ENCODE peak calls at places on chromosomes 16 and 17, in eight cellular contexts. P is left ventricle myocardium inferior; L is HS-27A; U is NCI-H2171 treated with DMSO at 0.1 percent for 48 hours; Y is stimulated activated CD8-positive, alpha-beta memory T cell treated with anti-CD3 and anti-CD28 coated beads, Interleukin-7, amount 100 ng/mL, for 1 hour; V is non-pigmented ciliary epithelial cell; W is A549; G is D721Med. Q is an unnamed sample.

GRCh38 chr17:15263206-15263579 is 1.9 kb downstream of the PMP22 start:
- DNase-seq in Y (no peak), P (peak), W (peak), G (no peak), V (no peak), U (no peak), L (peak), Q (peak)

GRCh38 chr17:64073771-64074703 is 53.6 kb upstream of the ICAM2 start:
- DNase-seq in G (no peak), L (no peak), V (no peak), P (no peak), W (no peak), U (no peak), Y (no peak), Q (no peak)

GRCh38 chr17:31511176-31511540 is 119.7 kb downstream of the RAB11FIP4 start:
- DNase-seq in G (no peak), U (no peak), L (no peak), Y (no peak), P (no peak), W (no peak), V (no peak), Q (no peak)

GRCh38 chr17:80177986-80178590 is 8.3 kb downstream of the CARD14 start:
- DNase-seq in W (no peak), Y (no peak), G (no peak), L (no peak), U (no peak), P (no peak), V (no peak), Q (no peak)

GRCh38 chr17:64503821-64504768 is 2.0 kb downstream of the DDX5 start:
- DNase-seq in Y (no peak), V (no peak), P (no peak), G (no peak), W (no peak), L (no peak), U (no peak), Q (no peak)

GRCh38 chr17:44083250-44083849 is 12.8 kb downstream of the G6PC3 start:
- DNase-seq in V (no peak), G (no peak), L (no peak), W (peak), U (no peak), P (no peak), Y (no peak), Q (no peak)

GRCh38 chr17:3738562-3739295 is 15.0 kb downstream of the HASPIN start:
- DNase-seq in U (peak), W (no peak), L (no peak), G (no peak), V (no peak), P (no peak), Y (peak), Q (peak)

GRCh38 chr17:40038882-40039513 is 15.2 kb downstream of the MED24 start:
- DNase-seq in P (peak), G (peak), W (peak), V (no peak), L (no peak), U (no peak), Y (no peak), Q (peak)

GRCh38 chr16:49619811-49620157 is 236.1 kb downstream of the ZNF423 start:
- DNase-seq in U (no peak), G (no peak), L (no peak), Y (no peak), V (no peak), W (no peak), P (no peak), Q (no peak)

GRCh38 chr16:56321571-56321970 is 103.8 kb downstream of the AMFR start:
- DNase-seq in P (no peak), U (no peak), L (no peak), G (no peak), W (no peak), Y (no peak), V (no peak), Q (no peak)

GRCh38 chr17:2266045-2266864 is 37.3 kb downstream of the SMG6 start:
- DNase-seq in L (no peak), U (no peak), W (no peak), Y (peak), G (no peak), V (no peak), P (no peak), Q (no peak)

GRCh38 chr17:82866521-82867214 is 26.8 kb upstream of the ZNF750 start:
- DNase-seq in W (no peak), P (no peak), Y (no peak), V (peak), L (no peak), U (no peak), G (no peak), Q (no peak)

Q was measured in prostate gland.